ENCODE peak calls at places on chromosomes 4 and X, in eight cellular contexts. L is IMR-90; S is GM13976; B is AG04449; E is uterus; G is stimulated activated naive B cell treated with anti-CD40 and anti-IgM and Interleukin-4, amounts not matched to agents 10 μg/mL and 1 μg/mL and 100 μg/mL, for 72 hours; A is hypothalamus; N is tibial artery. O is an unnamed sample.

GRCh38 chr4:138899999-138900398 is 115.6 kb upstream of the NOCT start:
- DNase-seq in L (no peak), S (no peak), B (no peak), E (no peak), G (no peak), A (no peak), N (no peak), O (no peak)

GRCh38 chr4:67754288-67754687 is at the start of gene GNRHR:
- DNase-seq in L (no peak), S (no peak), B (no peak), E (no peak), G (no peak), A (no peak), N (no peak), O (no peak)

GRCh38 chr4:92455956-92456355 is 152.2 kb downstream of the GRID2 start:
- DNase-seq in L (no peak), S (no peak), B (no peak), E (no peak), G (no peak), A (no peak), N (no peak), O (no peak)

GRCh38 chrX:58025979-58026378 is 115.7 kb upstream of the ZXDA start:
- DNase-seq in L (peak), S (peak), B (no peak), E (no peak), G (peak), A (peak), N (no peak), O (no peak)

GRCh38 chr4:103429283-103429682 is 231.1 kb upstream of the CENPE start:
- DNase-seq in L (no peak), S (peak), B (no peak), E (no peak), G (no peak), A (no peak), N (no peak), O (no peak)

GRCh38 chr4:18069806-18070205 is 48.3 kb upstream of the LCORL start:
- DNase-seq in L (no peak), S (no peak), B (no peak), E (no peak), G (no peak), A (no peak), N (no peak), O (no peak)

GRCh38 chr4:179836179-179837075 is 2394.2 kb upstream of the AGA start:
- DNase-seq in L (peak), S (no peak), B (no peak), E (no peak), G (no peak), A (no peak), N (no peak), O (no peak)

GRCh38 chrX:72358313-72358712 is 52.6 kb upstream of the CITED1 start:
- DNase-seq in L (peak), S (no peak), B (no peak), E (no peak), G (no peak), A (no peak), N (no peak), O (no peak)

GRCh38 chr4:54268151-54268550 is 39.1 kb downstream of the PDGFRA start:
- DNase-seq in L (peak), S (no peak), B (no peak), E (no peak), G (no peak), A (no peak), N (no peak), O (no peak)

GRCh38 chrX:120456973-120457372 is 12.1 kb downstream of the LAMP2 start:
- DNase-seq in L (peak), S (no peak), B (no peak), E (no peak), G (no peak), A (no peak), N (no peak), O (no peak)

GRCh38 chr4:1328267-1329155 is 18.5 kb upstream of the UVSSA start:
- DNase-seq in L (no peak), S (no peak), B (no peak), E (no peak), G (no peak), A (no peak), N (no peak), O (no peak)

GRCh38 chrX:111159232-111159631 is 63.2 kb downstream of the PAK3 start:
- DNase-seq in L (no peak), S (no peak), B (no peak), E (no peak), G (no peak), A (no peak), N (no peak), O (no peak)

O was measured in progenitor cell of endocrine pancreas.